ENCODE peak calls at places on chromosomes 6 and 20, in six cellular contexts. J, R, Q, A, W and T are unnamed samples.

GRCh38 chr6:138226701-138227315 is 8.5 kb upstream of the PBOV1 start:
- DNase-seq in J (no peak), R (peak; percentile 49), Q (no peak), A (no peak), W (no peak), T (no peak)

GRCh38 chr6:113432729-113433505 is 424.2 kb upstream of the MARCKS start:
- DNase-seq in J (no peak), R (no peak), Q (no peak), A (no peak), W (no peak), T (no peak)

GRCh38 chr6:2770171-2770570 is 5.0 kb downstream of the WRNIP1 start:
- DNase-seq in J (no peak), R (no peak), Q (no peak), A (no peak), W (peak; percentile 70), T (no peak)

GRCh38 chr6:6221829-6222535 is 98.5 kb downstream of the F13A1 start:
- DNase-seq in J (no peak), R (peak; percentile 61), Q (no peak), A (peak; percentile 26), W (no peak), T (no peak)

GRCh38 chr20:44442298-44443070 is 33.2 kb upstream of the TTPAL start:
- DNase-seq in J (no peak), R (no peak), Q (no peak), A (peak; percentile 31), W (no peak), T (no peak)

GRCh38 chr6:10099086-10099499 is 315.8 kb downstream of the TFAP2A start:
- DNase-seq in J (no peak), R (peak; percentile 41), Q (peak; percentile 48), A (peak; percentile 53), W (no peak), T (no peak)

GRCh38 chr6:169289671-169290408 is 36.2 kb upstream of the THBS2 start:
- DNase-seq in J (no peak), R (no peak), Q (no peak), A (no peak), W (peak; percentile 45), T (no peak)

GRCh38 chr6:11043961-11044711 is at the start of gene ELOVL2:
- DNase-seq in J (no peak), R (peak; percentile 65), Q (no peak), A (peak; percentile 77), W (peak; percentile 47), T (no peak)

GRCh38 chr20:19207541-19207940 is 4.9 kb upstream of the SLC24A3 start:
- DNase-seq in J (no peak), R (no peak), Q (no peak), A (no peak), W (no peak), T (no peak)

GRCh38 chr6:23704655-23705054 is 421.4 kb upstream of the NRSN1 start:
- DNase-seq in J (no peak), R (no peak), Q (no peak), A (no peak), W (no peak), T (no peak)

GRCh38 chr6:33595001-33595846 is 15.1 kb upstream of the BAK1 start:
- DNase-seq in J (no peak), R (no peak), Q (no peak), A (no peak), W (no peak), T (no peak)

DNA sequence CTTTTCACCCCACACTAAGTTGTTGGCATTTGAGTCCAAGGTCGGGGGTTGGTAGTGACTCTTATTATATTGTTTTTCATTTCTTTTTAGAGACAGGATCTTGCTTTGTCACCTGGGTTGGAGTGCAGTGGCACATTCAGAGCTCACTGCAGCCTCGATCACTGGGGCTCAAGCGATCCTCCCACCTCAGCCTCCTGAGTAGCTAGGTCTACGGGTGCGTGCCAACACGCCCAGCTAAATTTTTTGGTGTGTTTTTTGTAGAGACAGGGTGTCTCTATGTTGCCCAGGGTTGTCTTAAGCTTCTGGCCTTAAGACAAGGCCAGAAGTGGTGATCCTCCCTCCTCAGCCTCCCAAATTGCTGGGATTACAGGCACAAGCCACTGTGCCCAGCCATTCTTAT is 25.1 kb upstream of the TGM2 start:
- DNase-seq in J (no peak), R (no peak), Q (no peak), A (no peak), W (no peak), T (no peak)
- H3K4me1 ChIP-seq in J (no peaks in the 10 kb centered on the region), R (no peaks in the 10 kb centered on the region), Q (peaks cover 8% of the 10 kb centered on the region), A (no peaks in the 10 kb centered on the region), W (peaks cover 18% of the 10 kb centered on the region), T (no peaks in the 10 kb centered on the region)

GRCh38 chr20:49318091-49318429 is 40.2 kb upstream of the ZNFX1 start:
- DNase-seq in J (no peak), R (no peak), Q (no peak), A (no peak), W (no peak), T (no peak)
- H3K4me3 ChIP-seq in J (no peak overlapping the region), R (no peak overlapping the region), Q (peak overlapping the region; percentile 35), A (peak overlapping the region; percentile 36), W (peak overlapping the region; percentile 54), T (no peak overlapping the region)

DNA sequence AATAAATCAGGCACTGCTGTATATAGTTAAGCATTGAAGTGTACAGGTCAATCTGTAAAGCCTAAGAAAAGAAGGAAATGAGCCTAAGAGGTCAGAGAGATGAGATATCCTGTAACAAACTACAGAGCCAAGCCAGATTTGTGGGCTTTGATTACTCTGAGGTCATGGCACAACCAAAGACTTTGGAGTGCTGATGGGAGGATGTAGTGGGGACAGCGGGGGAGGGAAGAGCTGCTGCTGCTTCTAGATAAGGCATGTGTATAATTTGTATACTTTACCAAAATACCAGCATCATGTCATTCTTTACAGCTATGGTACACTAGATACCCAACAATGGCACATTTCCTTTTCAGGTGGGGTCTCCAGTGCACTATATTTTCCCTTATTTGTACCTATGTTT is 102.5 kb downstream of the OGFRL1 start:
- DNase-seq in J (no peak), R (no peak), Q (no peak), A (no peak), W (no peak), T (no peak)
- H3K4me1 ChIP-seq in J (no peaks in the 10 kb centered on the region), R (peaks cover 26% of the 10 kb centered on the region), Q (peaks cover 78% of the 10 kb centered on the region), A (no peaks in the 10 kb centered on the region), W (peaks cover 99% of the 10 kb centered on the region), T (peaks cover 88% of the 10 kb centered on the region)

GRCh38 chr20:1300083-1300840 is 28.7 kb downstream of the SDCBP2 start:
- DNase-seq in J (no peak), R (no peak), Q (no peak), A (no peak), W (no peak), T (no peak)
- H3K4me3 ChIP-seq in J (no peak overlapping the region), R (no peak overlapping the region), Q (no peak overlapping the region), A (no peak overlapping the region), W (no peak overlapping the region), T (no peak overlapping the region)

DNA sequence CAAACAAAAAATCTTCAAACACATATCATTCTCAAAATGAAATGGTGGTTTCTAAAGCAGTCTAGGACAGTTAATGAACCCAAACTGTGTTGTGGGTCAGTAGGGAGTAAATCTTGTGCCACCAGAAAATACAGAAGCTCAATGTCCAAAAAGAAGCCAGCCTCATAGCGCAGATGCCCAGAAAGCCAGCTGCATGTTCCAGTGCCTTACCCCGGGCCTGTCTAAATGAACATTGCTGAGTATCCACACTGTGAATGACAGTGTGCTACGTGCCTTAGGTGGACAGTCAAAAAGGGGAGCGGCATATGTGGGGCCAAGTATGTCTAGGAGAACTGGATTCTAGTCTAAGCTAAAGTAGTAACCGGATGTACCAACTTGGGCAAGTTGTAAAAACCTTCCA is 10.9 kb downstream of the FYN start:
- DNase-seq in J (no peak), R (no peak), Q (no peak), A (no peak), W (no peak), T (no peak)
- H3K4me1 ChIP-seq in J (peaks cover 96% of the 10 kb centered on the region), R (no peaks in the 10 kb centered on the region), Q (peaks cover 74% of the 10 kb centered on the region), A (no peaks in the 10 kb centered on the region), W (peaks cover 87% of the 10 kb centered on the region), T (no peaks in the 10 kb centered on the region)

GRCh38 chr6:167093406-167093921 is 29.4 kb upstream of the CCR6 start:
- DNase-seq in J (no peak), R (no peak), Q (no peak), A (no peak), W (no peak), T (no peak)
- H3K4me3 ChIP-seq in J (peak overlapping the region; percentile 39), R (no peak overlapping the region), Q (peak overlapping the region; percentile 15), A (no peak overlapping the region), W (peak overlapping the region; percentile 47), T (no peak overlapping the region)

DNA sequence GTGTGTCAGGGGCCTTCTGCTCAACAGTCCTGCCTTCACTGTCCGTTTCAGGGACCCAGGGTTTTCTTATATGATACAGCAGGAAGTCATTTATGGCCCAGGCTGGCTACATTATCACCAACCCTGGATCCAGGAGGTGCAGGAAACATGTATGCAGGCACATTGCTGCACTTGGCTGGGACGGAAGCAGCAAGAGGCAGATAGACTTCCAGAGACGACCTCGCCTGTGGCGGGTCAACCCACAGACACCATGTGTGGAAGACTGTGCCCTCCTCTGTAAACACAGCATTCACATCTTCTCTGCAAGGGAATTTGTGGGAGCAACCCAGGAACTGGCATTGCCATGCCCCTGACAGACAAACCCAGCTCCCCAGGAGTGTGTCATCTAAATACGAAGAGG is 43.7 kb downstream of the TBC1D7 start:
- DNase-seq in J (no peak), R (no peak), Q (no peak), A (no peak), W (no peak), T (no peak)
- H3K4me1 ChIP-seq in J (no peaks in the 10 kb centered on the region), R (no peaks in the 10 kb centered on the region), Q (no peaks in the 10 kb centered on the region), A (no peaks in the 10 kb centered on the region), W (no peaks in the 10 kb centered on the region), T (no peaks in the 10 kb centered on the region)